ENCODE peak calls at places on chromosomes 6 and 20, in four cellular contexts. S, H, W and P are unnamed samples.

GRCh38 chr6:139250296-139251274 is 41.2 kb downstream of the TXLNB start:
- DNase-seq in S (peak; percentile 70), H (peak; percentile 62), W (no peak), P (peak; percentile 34)

GRCh38 chr6:134515976-134516375 is 198.1 kb upstream of the SGK1 start:
- DNase-seq in S (no peak), H (peak; percentile 63), W (no peak), P (no peak)

GRCh38 chr20:4190792-4191519 is 175.6 kb upstream of the RNF24 start:
- DNase-seq in S (no peak), H (no peak), W (no peak), P (no peak)

GRCh38 chr20:29878281-29878741 is 1379.2 kb upstream of the DEFB115 start:
- DNase-seq in S (no peak), H (no peak), W (no peak), P (no peak)

GRCh38 chr6:21800948-21801438 is 207.4 kb downstream of the SOX4 start:
- DNase-seq in S (no peak), H (peak; percentile 15), W (no peak), P (no peak)

GRCh38 chr6:21992178-21992967 is 304.5 kb downstream of the PRL start:
- DNase-seq in S (no peak), H (peak; percentile 53), W (no peak), P (no peak)

GRCh38 chr6:88238065-88238464 is 71.9 kb upstream of the CNR1 start:
- DNase-seq in S (peak; percentile 74), H (peak; percentile 14), W (no peak), P (no peak)

GRCh38 chr20:61252601-61253263 is 671 bp downstream of the CDH4 start:
- DNase-seq in S (no peak), H (no peak), W (no peak), P (no peak)

GRCh38 chr6:74598473-74599393 is 607.1 kb downstream of the COL12A1 start:
- DNase-seq in S (no peak), H (peak; percentile 69), W (no peak), P (no peak)

DNA sequence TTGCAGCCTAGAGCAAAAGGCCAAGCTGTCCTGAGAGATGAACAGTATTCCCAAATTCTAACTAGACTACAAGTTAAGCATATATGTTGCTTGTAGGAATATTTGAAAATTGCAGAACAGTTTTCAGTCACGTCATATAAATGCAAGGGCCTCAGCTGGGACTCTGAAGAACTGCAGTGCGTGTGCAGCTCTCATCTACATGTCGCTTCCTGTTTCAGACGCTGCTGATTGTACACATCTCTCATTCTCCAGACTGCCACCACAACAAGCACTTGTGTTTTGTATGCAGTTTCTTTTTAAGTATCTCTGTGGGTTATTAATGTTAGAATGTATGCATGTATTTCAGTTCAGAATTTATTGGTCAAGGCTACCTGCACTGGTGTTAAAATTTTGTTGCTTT is 119.7 kb downstream of the MAP3K4 start:
- DNase-seq in S (no peak), H (no peak), W (no peak), P (no peak)
- TF ChIP-seq CTCF in S (no peak), H (no peak), W (no peak), P (no peak)

GRCh38 chr6:158796353-158796752 is 22.8 kb downstream of the EZR start:
- DNase-seq in S (no peak), H (no peak), W (no peak), P (no peak)

GRCh38 chr6:158801655-158802294 is 17.4 kb downstream of the EZR start:
- DNase-seq in S (no peak), H (no peak), W (no peak), P (no peak)

GRCh38 chr6:158798311-158798710 is 20.9 kb downstream of the EZR start:
- DNase-seq in S (peak; percentile 65), H (no peak), W (no peak), P (no peak)

GRCh38 chr6:158797331-158798202 is 21.6 kb downstream of the EZR start:
- DNase-seq in S (no peak), H (peak; percentile 32), W (no peak), P (no peak)

DNA sequence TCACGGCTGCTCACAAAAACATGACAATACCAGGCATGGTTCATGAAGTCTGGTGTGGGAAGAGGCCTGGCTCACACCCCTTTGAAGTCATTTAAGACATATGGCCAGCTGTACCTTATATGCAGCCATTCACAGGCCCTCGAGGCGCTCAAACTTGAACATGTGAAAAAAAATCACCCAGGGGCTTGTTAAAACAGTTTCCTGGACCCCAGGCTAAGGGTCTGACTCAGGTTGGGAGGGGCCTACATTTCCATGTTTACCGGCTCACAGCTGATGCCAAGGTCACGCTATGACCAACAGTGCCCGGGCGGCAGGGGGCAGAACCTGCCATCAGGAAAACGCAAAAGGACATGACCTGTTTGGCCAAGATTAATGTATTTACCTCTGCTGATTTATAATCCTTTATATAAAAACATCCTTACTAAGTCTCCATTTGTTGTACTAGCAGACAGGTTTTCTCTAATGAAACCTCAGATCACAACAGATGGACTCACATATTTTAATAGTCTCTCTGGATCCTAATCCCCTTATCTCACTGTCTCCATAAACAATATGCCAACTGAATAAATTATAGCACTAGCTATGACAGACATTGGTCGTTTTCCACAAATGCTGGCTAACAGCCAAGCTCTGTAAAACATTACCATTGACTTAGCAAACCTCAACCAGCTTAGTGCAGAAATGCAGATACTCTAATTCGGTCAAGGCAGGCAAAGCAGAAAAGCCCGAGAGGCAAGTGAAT is 19.9 kb downstream of the EZR start:
- DNase-seq in S (no peak), H (peak; percentile 33), W (no peak), P (no peak)
- TF ChIP-seq CTCF in S (no peak), H (peak; percentile 5), W (no peak), P (no peak)

DNA sequence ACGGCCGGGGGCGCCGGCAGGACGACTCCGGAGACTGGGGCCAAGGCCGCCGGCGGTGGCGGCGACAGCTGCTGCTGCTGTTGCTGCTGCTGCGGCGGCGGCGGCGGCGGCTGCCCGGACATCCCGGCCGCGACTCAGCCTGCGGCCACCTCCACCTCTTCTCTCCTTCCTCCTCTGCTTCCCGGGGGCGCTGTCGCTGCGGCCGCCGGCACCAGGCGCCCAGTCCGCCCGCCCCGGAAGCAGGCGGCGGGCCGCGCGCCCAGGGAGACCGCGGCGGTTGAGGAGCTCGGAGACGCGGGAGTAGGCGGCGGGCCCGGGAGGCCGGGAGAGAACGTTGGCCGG is 280 bp downstream of the RANBP9 start:
- DNase-seq in S (peak; percentile 83), H (no peak), W (no peak), P (peak; percentile 75)
- TF ChIP-seq CTCF in S (no peak), H (no peak), W (peak; percentile 1), P (no peak)

GRCh38 chr20:62899633-62900051 is 26.7 kb downstream of the DIDO1 start:
- DNase-seq in S (no peak), H (no peak), W (no peak), P (no peak)
- TF ChIP-seq CTCF in S (no peak), H (no peak), W (no peak), P (no peak)

GRCh38 chr20:50071039-50071888 is 41.7 kb downstream of the UBE2V1 start:
- DNase-seq in S (peak; percentile 94), H (peak; percentile 68), W (no peak), P (peak; percentile 94)
- TF ChIP-seq CTCF in S (peak; percentile 99), H (peak; percentile 81), W (no peak), P (peak; percentile 98)

GRCh38 chr6:167493310-167493709 is 168.4 kb downstream of the TTLL2 start:
- DNase-seq in S (no peak), H (no peak), W (no peak), P (no peak)

GRCh38 chr6:167494698-167495435 is 170.0 kb downstream of the TTLL2 start:
- DNase-seq in S (no peak), H (no peak), W (no peak), P (no peak)

GRCh38 chr6:167493961-167494697 is 169.2 kb downstream of the TTLL2 start:
- DNase-seq in S (no peak), H (peak; percentile 1), W (no peak), P (no peak)

GRCh38 chr6:167492096-167492449 is 167.2 kb downstream of the TTLL2 start:
- DNase-seq in S (no peak), H (no peak), W (no peak), P (no peak)

GRCh38 chr6:167491403-167492095 is 166.7 kb downstream of the TTLL2 start:
- DNase-seq in S (no peak), H (no peak), W (no peak), P (no peak)
- TF ChIP-seq CTCF in S (no peak), H (no peak), W (no peak), P (no peak)

DNA sequence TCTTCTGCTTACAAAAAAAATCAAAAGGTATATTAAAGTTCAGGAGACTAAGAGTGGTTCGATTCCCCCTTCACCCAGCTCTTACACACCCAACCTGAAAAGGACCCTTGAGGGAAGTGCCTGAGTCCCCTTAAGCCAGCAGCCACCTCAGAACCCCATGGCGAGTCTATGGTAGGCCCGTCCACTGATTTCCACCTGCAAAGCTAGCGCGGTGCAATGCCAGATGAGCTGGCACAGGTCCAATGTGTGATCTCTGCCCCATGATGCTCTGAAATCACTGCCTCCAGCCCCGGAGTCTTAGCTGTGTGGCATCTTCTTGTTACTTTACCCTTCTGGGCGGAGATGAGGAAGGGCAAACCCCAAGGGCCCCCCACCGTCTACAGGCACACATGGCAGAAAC is 109.3 kb downstream of the SMOC2 start:
- DNase-seq in S (no peak), H (no peak), W (no peak), P (no peak)
- TF ChIP-seq CTCF in S (no peak), H (no peak), W (no peak), P (no peak)

GRCh38 chr20:44468044-44468782 is 7.5 kb upstream of the TTPAL start:
- DNase-seq in S (no peak), H (no peak), W (no peak), P (no peak)

GRCh38 chr20:44467289-44467883 is 8.3 kb upstream of the TTPAL start:
- DNase-seq in S (no peak), H (peak; percentile 99), W (no peak), P (no peak)

GRCh38 chr20:44475372-44475693 is 341 bp upstream of the TTPAL start:
- DNase-seq in S (no peak), H (no peak), W (no peak), P (no peak)

GRCh38 chr20:44470327-44470726 is 5.3 kb upstream of the TTPAL start:
- DNase-seq in S (no peak), H (no peak), W (no peak), P (no peak)

GRCh38 chr20:44471481-44471882 is 4.2 kb upstream of the TTPAL start:
- DNase-seq in S (no peak), H (peak; percentile 93), W (no peak), P (no peak)
- TF ChIP-seq CTCF in S (no peak), H (peak; percentile 96), W (peak; percentile 59), P (no peak)

GRCh38 chr20:18197382-18198070 is 59.9 kb downstream of the KAT14 start:
- DNase-seq in S (no peak), H (no peak), W (no peak), P (no peak)
- TF ChIP-seq CTCF in S (no peak), H (no peak), W (no peak), P (no peak)